ENCODE peak calls at places on chromosomes 4 and X, in nine cellular contexts. O is Panc1, Y is NCI-H1436, E is astrocyte of the spinal cord, L is A172, S is GM23338, X is RWPE1, I is IMR-90, G is nephron progenitor cell. V is an unnamed sample.

GRCh38 chr4:26325191-26325590 is 4.4 kb downstream of the RBPJ start:
- DNase-seq in O (no peak), Y (peak), E (peak), L (peak), S (peak), X (no peak), I (peak), G (no peak), V (no peak)

GRCh38 chrX:13287816-13288215 is 32.0 kb downstream of the ATXN3L start:
- DNase-seq in O (no peak), Y (no peak), E (peak), L (peak), S (no peak), X (no peak), I (peak), G (no peak), V (peak)

GRCh38 chr4:119130365-119131065 is 5.1 kb upstream of the MYOZ2 start:
- DNase-seq in O (no peak), Y (no peak), E (no peak), L (no peak), S (no peak), X (no peak), I (peak), G (no peak), V (no peak)

GRCh38 chrX:86263526-86263925 is 115.3 kb downstream of the DACH2 start:
- DNase-seq in O (no peak), Y (no peak), E (no peak), L (no peak), S (peak), X (no peak), I (no peak), G (no peak), V (no peak)

GRCh38 chr4:99383833-99384392 is 31.4 kb upstream of the ADH1C start:
- DNase-seq in O (no peak), Y (no peak), E (peak), L (no peak), S (no peak), X (no peak), I (peak), G (no peak), V (no peak)

GRCh38 chr4:163108614-163109013 is 58.1 kb downstream of the NAF1 start:
- DNase-seq in O (no peak), Y (no peak), E (no peak), L (no peak), S (no peak), X (no peak), I (no peak), G (no peak), V (no peak)

GRCh38 chr4:18366762-18367358 is 345.3 kb upstream of the LCORL start:
- DNase-seq in O (no peak), Y (no peak), E (peak), L (no peak), S (peak), X (no peak), I (peak), G (no peak), V (no peak)

GRCh38 chrX:129737921-129738320 is 858 bp upstream of the XPNPEP2 start:
- DNase-seq in O (no peak), Y (no peak), E (peak), L (no peak), S (no peak), X (peak), I (peak), G (no peak), V (no peak)

GRCh38 chr4:156252300-156253016 is 298.8 kb upstream of the CTSO start:
- DNase-seq in O (no peak), Y (no peak), E (peak), L (no peak), S (no peak), X (no peak), I (peak), G (no peak), V (no peak)

GRCh38 chr4:26173619-26174018 is 147.2 kb upstream of the RBPJ start:
- DNase-seq in O (no peak), Y (no peak), E (peak), L (no peak), S (no peak), X (no peak), I (peak), G (no peak), V (no peak)

GRCh38 chr4:71094201-71094600 is 100.8 kb downstream of the DCK start:
- DNase-seq in O (no peak), Y (no peak), E (no peak), L (no peak), S (no peak), X (no peak), I (no peak), G (no peak), V (no peak)

GRCh38 chr4:141391771-141392170 is 171.1 kb downstream of the ZNF330 start:
- DNase-seq in O (no peak), Y (no peak), E (peak), L (peak), S (no peak), X (peak), I (no peak), G (no peak), V (no peak)